ENCODE peak calls at places on chromosomes 11 and 22, in five cellular contexts. J, E, B, I and G are unnamed samples.

GRCh38 chr11:69001301-69002081 is 11.6 kb downstream of the MRGPRF start:
- DNase-seq in E (no peak), I (no peak), J (no peak), B (peak), G (no peak)

GRCh38 chr11:65786786-65787636 is at the start of gene OVOL1:
- DNase-seq in B (peak), I (no peak), E (no peak), J (peak), G (no peak)

GRCh38 chr11:119316017-119316728 is 757 bp downstream of the MCAM start:
- DNase-seq in B (no peak), I (no peak), J (no peak), E (no peak), G (peak)

GRCh38 chr11:69156218-69156639 is 494 bp downstream of the SMIM38 start:
- DNase-seq in J (no peak), B (no peak), E (no peak), I (no peak), G (no peak)

GRCh38 chr11:15045209-15045608 is 28.2 kb upstream of the CALCB start:
- DNase-seq in B (no peak), I (no peak), E (no peak), J (no peak), G (no peak)

GRCh38 chr11:13289081-13289480 is 11.5 kb downstream of the BMAL1 start:
- DNase-seq in B (no peak), E (peak), J (no peak), I (no peak), G (no peak)

GRCh38 chr11:2774173-2775082 is 74.6 kb upstream of the KCNQ1OT1 start:
- DNase-seq in J (peak), E (no peak), I (no peak), B (peak), G (no peak)

GRCh38 chr22:38707346-38707745 is 1.6 kb downstream of the GTPBP1 start:
- DNase-seq in B (no peak), I (no peak), E (peak), J (peak), G (peak)

GRCh38 chr11:17406082-17406817 is 17.8 kb upstream of the KCNJ11 start:
- DNase-seq in B (no peak), J (no peak), E (no peak), I (no peak), G (no peak)

GRCh38 chr11:77153276-77154185 is 25.5 kb downstream of the MYO7A start:
- DNase-seq in E (no peak), I (no peak), J (no peak), B (no peak), G (no peak)